ENCODE peak calls at places on chromosomes 16 and 17, in seven cellular contexts. K is A549, R is AG10803, V is GM12865, A is AG04449, T is OCI-LY7, C is left ventricle myocardium inferior. Q is an unnamed sample.

GRCh38 chr16:84941916-84942315 is 69.4 kb downstream of the ZDHHC7 start:
- DNase-seq in K (no peak), R (peak; percentile 84), V (no peak), A (no peak), T (no peak), C (no peak), Q (peak; percentile 21)

GRCh38 chr17:82235056-82235774 is 6.4 kb downstream of the SLC16A3 start:
- DNase-seq in K (no peak), R (no peak), V (no peak), A (no peak), T (no peak), C (peak; percentile 14), Q (no peak)

GRCh38 chr16:83701494-83701893 is 106.3 kb upstream of the HSBP1 start:
- DNase-seq in K (peak; percentile 29), R (peak; percentile 51), V (peak; percentile 38), A (no peak), T (peak; percentile 23), C (no peak), Q (peak; percentile 49)

GRCh38 chr17:80374039-80374731 is 40.8 kb upstream of the ENDOV start:
- DNase-seq in K (no peak), R (no peak), V (no peak), A (no peak), T (no peak), C (no peak), Q (no peak)

GRCh38 chr17:38871992-38872605 is 2.2 kb downstream of the LASP1 start:
- DNase-seq in K (no peak), R (no peak), V (no peak), A (no peak), T (peak; percentile 43), C (no peak), Q (no peak)

GRCh38 chr17:73855933-73856332 is 211.7 kb upstream of the SDK2 start:
- DNase-seq in K (no peak), R (peak; percentile 63), V (peak; percentile 31), A (no peak), T (no peak), C (no peak), Q (peak; percentile 49)

GRCh38 chr16:64914-65255 is 7.5 kb downstream of the RHBDF1 start:
- DNase-seq in K (no peak), R (no peak), V (no peak), A (no peak), T (no peak), C (no peak), Q (no peak)

GRCh38 chr16:787261-787966 is 767 bp downstream of the RPUSD1 start:
- DNase-seq in K (no peak), R (no peak), V (no peak), A (no peak), T (peak; percentile 19), C (no peak), Q (no peak)

GRCh38 chr16:86252596-86252995 is 257.7 kb upstream of the FOXF1 start:
- DNase-seq in K (peak; percentile 35), R (peak; percentile 25), V (peak; percentile 9), A (no peak), T (peak; percentile 3), C (no peak), Q (peak; percentile 40)

GRCh38 chr17:76265624-76266243 is 586 bp downstream of the UBALD2 start:
- DNase-seq in K (peak; percentile 53), R (peak; percentile 55), V (peak; percentile 56), A (no peak), T (peak; percentile 54), C (peak; percentile 70), Q (peak; percentile 47)

GRCh38 chr16:87808108-87808507 is 42.3 kb upstream of the KLHDC4 start:
- DNase-seq in K (no peak), R (no peak), V (no peak), A (no peak), T (no peak), C (no peak), Q (no peak)

GRCh38 chr17:1486802-1487695 is 5.4 kb downstream of the MYO1C start:
- DNase-seq in K (peak; percentile 92), R (peak; percentile 81), V (peak; percentile 88), A (no peak), T (peak; percentile 79), C (peak; percentile 78), Q (peak; percentile 57)

GRCh38 chr16:82993874-82994375 is 367.2 kb downstream of the CDH13 start:
- DNase-seq in K (no peak), R (no peak), V (no peak), A (no peak), T (no peak), C (no peak), Q (no peak)

GRCh38 chr17:4768281-4768680 is 3.4 kb upstream of the TM4SF5 start:
- DNase-seq in K (no peak), R (no peak), V (no peak), A (no peak), T (no peak), C (no peak), Q (no peak)

GRCh38 chr16:73054131-73054496 is 6.2 kb upstream of the ZFHX3 start:
- DNase-seq in K (peak; percentile 62), R (no peak), V (no peak), A (no peak), T (no peak), C (no peak), Q (peak; percentile 32)

GRCh38 chr17:4297351-4297750 is 33.6 kb upstream of the ANKFY1 start:
- DNase-seq in K (no peak), R (no peak), V (no peak), A (no peak), T (no peak), C (no peak), Q (no peak)

GRCh38 chr17:75366432-75366831 is 39.0 kb downstream of the GRB2 start:
- DNase-seq in K (no peak), R (no peak), V (no peak), A (no peak), T (no peak), C (no peak), Q (no peak)

GRCh38 chr17:67438669-67439068 is 61.6 kb downstream of the PITPNC1 start:
- DNase-seq in K (no peak), R (no peak), V (no peak), A (no peak), T (no peak), C (no peak), Q (no peak)

GRCh38 chr16:66070140-66070887 is 296.2 kb upstream of the CDH5 start:
- DNase-seq in K (no peak), R (peak; percentile 85), V (no peak), A (no peak), T (no peak), C (peak; percentile 69), Q (peak; percentile 4)

GRCh38 chr16:79845734-79846135 is 245.2 kb upstream of the MAF start:
- DNase-seq in K (peak; percentile 21), R (no peak), V (peak; percentile 68), A (no peak), T (no peak), C (no peak), Q (no peak)

DNA sequence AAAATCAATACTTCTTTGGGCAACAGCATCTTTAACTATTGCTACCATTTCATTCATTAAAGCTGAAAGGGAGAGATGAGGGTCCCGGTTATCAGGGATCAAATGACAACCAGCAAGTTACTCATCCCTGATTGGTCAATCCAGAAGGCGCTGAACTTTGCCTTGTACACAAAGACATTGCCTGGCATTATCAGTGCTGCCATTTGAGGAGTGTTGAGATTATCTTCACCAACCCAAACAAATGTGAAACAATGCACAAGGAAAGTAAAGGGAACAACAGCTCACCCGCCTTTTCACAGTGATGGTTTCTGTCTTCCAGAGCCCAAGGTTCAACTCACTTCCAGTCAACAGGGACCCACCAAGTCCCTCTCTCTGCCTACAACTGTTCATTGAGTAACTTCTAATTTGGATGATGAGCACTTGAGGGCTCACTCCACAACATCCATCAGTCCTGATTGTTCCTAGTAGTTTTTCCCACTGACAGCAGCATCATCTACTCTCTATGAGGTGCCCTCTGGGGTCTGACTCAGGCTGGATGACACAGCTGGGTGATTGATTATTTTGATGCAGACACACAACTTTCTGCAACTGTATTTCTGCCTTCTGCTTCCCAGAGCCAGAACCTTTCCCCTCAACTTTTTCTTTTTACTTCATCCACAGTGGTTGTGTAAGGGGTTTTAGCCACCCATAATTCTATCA is 32.0 kb downstream of the LYRM9 start:
- DNase-seq in K (no peak), R (no peak), V (no peak), A (no peak), T (no peak), C (no peak), Q (no peak)
- H3K4me3 ChIP-seq in K (no peak overlapping the region), R (no peak overlapping the region), V (no peak overlapping the region), A (no peak overlapping the region), T (no peak overlapping the region), C (no peak overlapping the region), Q (no peak overlapping the region)

DNA sequence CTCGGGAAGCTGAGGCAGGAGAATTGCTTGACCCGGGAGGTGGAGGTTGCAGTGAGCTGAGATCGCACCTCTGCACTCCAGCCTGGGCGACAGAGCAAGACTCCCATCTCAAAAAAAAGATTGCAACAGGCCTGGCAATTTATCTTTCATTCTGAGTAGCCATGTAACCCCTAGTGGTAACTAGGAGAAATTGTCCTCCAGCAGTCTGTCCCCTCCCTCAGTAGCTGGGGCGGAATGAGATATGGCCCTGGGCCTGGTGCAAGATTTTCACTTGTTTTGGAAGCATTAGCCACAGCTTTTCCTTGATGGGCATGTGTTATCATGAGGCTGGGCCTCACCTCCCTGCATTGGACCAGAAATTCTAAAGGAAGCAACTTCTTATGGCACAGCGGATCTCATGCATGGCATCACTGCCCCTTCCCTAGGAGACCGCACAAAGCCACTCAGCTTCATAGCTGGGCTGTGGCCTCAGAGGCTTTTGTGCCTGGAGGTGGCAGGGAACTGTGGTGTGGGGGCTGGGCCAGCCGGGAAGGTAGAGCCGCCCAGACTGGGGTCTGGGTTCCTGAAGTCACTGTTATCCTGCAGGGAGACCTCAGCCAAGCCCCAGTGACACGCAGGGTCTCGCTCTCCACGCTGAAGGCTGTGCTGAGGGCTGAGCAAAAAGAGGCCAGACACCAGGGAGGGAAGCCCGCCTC is 13.4 kb downstream of the NATD1 start:
- DNase-seq in K (peak; percentile 47), R (peak; percentile 44), V (peak; percentile 35), A (no peak), T (peak; percentile 51), C (no peak), Q (peak; percentile 39)
- TF ChIP-seq CTCF in K (peak; percentile 40), R (peak; percentile 57), V (peak; percentile 45), A (peak; percentile 42), T (peak; percentile 66), C (peak; percentile 53), Q (peak; percentile 51)

DNA sequence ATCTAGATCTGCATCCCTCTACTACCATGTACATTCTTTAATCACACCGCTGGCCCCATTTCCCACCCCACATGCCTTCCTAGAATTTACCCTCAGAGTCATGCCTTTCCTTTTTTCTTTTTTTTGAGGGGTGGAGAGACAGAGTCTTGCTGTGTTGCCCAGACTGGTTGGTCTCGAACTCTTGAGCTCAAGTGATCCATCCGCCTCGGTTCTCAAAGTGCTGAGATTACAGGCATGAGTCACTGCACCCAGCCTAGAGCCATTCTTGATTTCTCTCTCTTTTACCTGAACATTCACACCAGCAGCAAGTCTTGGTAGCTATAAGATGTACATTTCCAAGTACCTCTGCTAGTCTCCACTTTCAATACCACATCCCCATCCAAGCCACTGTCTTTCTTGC is 2.1 kb downstream of the PAGR1 start:
- DNase-seq in K (no peak), R (no peak), V (no peak), A (no peak), T (no peak), C (no peak), Q (no peak)
- H3K4me3 ChIP-seq in K (no peak overlapping the region), R (no peak overlapping the region), V (no peak overlapping the region), A (no peak overlapping the region), T (peak overlapping the region; percentile 89), C (no peak overlapping the region), Q (no peak overlapping the region)

DNA sequence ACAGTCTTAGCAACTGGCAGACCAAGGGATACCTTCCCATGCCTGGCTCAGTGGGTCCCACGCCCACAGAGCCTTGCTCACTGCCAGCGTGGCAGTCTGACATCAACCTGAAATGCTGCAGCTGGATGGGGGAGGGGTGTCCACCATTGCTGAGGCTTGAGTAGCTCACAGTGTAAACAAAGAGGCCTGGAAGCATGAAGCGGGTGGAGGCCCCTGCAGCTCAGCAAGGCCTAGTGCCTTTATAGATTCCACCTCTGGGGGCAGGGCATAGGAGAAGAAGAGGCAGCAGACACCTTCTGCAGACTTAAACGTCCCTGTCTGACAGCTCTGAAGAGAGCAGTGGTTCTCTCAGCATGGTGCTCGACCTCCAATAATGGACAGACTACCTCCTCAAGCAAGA is 263.2 kb downstream of the KIF2B start:
- DNase-seq in K (no peak), R (no peak), V (no peak), A (no peak), T (no peak), C (no peak), Q (no peak)
- TF ChIP-seq CTCF in K (no peak), R (no peak), V (no peak), A (no peak), T (no peak), C (no peak), Q (no peak)